ENCODE peak calls at places on chromosomes 16 and 17, in six cellular contexts. J, B, E, K, O and F are unnamed samples.
A peak's percentile ranks its signal among the peaks of the same experiment; 100 is the strongest.

GRCh38 chr16:66954097-66954659 is 6.9 kb upstream of the CES3 start:
- DNase-seq in J (peak; percentile 80), B (peak; percentile 81), E (peak; percentile 81), K (peak; percentile 75), O (peak; percentile 81), F (peak; percentile 55)

GRCh38 chr16:83713597-83713996 is 94.2 kb upstream of the HSBP1 start:
- DNase-seq in J (no peak), B (no peak), E (peak; percentile 18), K (no peak), O (no peak), F (no peak)

GRCh38 chr16:67326472-67327309 is at the start of the genes KCTD19 and LRRC36:
- DNase-seq in J (peak; percentile 49), B (peak; percentile 27), E (peak; percentile 80), K (peak; percentile 24), O (no peak), F (no peak)

GRCh38 chr17:50764860-50765259 is 2.5 kb downstream of the ANKRD40CL start:
- DNase-seq in J (no peak), B (no peak), E (no peak), K (no peak), O (no peak), F (no peak)

GRCh38 chr17:55705847-55706246 is 16.8 kb downstream of the TMEM100 start:
- DNase-seq in J (no peak), B (no peak), E (peak; percentile 48), K (no peak), O (no peak), F (no peak)

GRCh38 chr17:80889231-80889896 is 102.3 kb upstream of the CHMP6 start:
- DNase-seq in J (no peak), B (no peak), E (no peak), K (no peak), O (no peak), F (no peak)

GRCh38 chr16:72367841-72368240 is 195.9 kb upstream of the PMFBP1 start:
- DNase-seq in J (no peak), B (no peak), E (no peak), K (peak; percentile 56), O (no peak), F (peak; percentile 26)

GRCh38 chr16:68275611-68276191 is 11.4 kb downstream of the SLC7A6 start:
- DNase-seq in J (no peak), B (no peak), E (no peak), K (no peak), O (no peak), F (no peak)

GRCh38 chr17:73536700-73537680 is 107.3 kb downstream of the SDK2 start:
- DNase-seq in J (no peak), B (no peak), E (no peak), K (no peak), O (no peak), F (no peak)

GRCh38 chr16:75621170-75621477 is 2.0 kb downstream of the ADAT1 start:
- DNase-seq in J (no peak), B (peak; percentile 60), E (peak; percentile 44), K (peak; percentile 47), O (no peak), F (no peak)

GRCh38 chr16:75262104-75262799 is 10.8 kb upstream of the BCAR1 start:
- DNase-seq in J (peak; percentile 55), B (peak; percentile 65), E (no peak), K (peak; percentile 62), O (no peak), F (no peak)

GRCh38 chr16:19883296-19883951 is 1.2 kb downstream of the GPRC5B start:
- DNase-seq in J (peak; percentile 36), B (peak; percentile 70), E (no peak), K (no peak), O (no peak), F (no peak)

GRCh38 chr16:54326266-54326662 is 39.7 kb upstream of the IRX3 start:
- DNase-seq in J (no peak), B (peak; percentile 23), E (no peak), K (peak; percentile 69), O (no peak), F (no peak)

GRCh38 chr17:31269597-31269996 is 27.4 kb downstream of the OMG start:
- DNase-seq in J (no peak), B (peak; percentile 97), E (peak; percentile 53), K (peak; percentile 99), O (peak; percentile 70), F (peak; percentile 99)

GRCh38 chr17:29682054-29682453 is 59.3 kb upstream of the CORO6 start:
- DNase-seq in J (no peak), B (no peak), E (no peak), K (no peak), O (no peak), F (no peak)

GRCh38 chr16:77214411-77215138 is 15.4 kb downstream of the SYCE1L start:
- DNase-seq in J (no peak), B (no peak), E (no peak), K (peak; percentile 8), O (no peak), F (no peak)

GRCh38 chr17:1769826-1770477 is 8.1 kb downstream of the SERPINF1 start:
- DNase-seq in J (no peak), B (no peak), E (peak; percentile 78), K (no peak), O (peak; percentile 62), F (no peak)

DNA sequence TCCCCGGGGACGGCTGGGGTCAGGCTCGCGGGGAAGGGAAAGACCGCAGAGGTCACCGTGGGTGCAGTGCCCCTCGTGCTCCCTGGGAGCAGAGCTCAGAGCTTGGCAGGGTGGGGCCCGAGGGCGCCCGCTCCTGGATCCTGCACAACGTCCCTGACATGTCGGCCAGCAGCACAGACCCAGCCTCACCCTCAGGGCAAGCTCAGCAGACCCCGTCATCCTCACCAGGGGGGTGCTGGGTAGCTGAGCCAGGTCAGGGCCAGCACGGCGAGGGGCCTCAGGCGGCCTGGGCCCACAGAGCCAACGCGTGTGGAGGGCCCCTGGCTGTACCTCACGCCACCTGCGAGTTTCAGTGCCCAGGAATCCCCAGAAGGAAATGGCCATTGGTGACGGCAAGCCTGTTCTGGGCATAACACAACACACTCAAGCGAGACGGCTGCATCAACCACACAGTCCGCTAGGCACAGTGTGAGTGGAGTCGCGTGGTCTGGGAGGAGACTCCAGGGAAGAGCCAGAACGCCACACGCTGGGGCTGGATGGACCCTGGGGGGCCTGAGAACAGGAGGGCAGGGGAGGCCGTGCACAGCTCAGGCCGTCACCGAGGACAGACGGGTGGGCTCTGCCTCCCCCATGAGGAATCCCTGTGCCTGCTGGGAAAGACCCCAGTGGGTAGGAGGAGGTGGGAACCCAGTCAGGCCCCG is 60.3 kb downstream of the ZNF778 start:
- DNase-seq in J (no peak), B (no peak), E (no peak), K (no peak), O (no peak), F (no peak)
- H3K4me3 ChIP-seq in J (no peak overlapping the region), B (no peak overlapping the region), E (no peak overlapping the region), K (no peak overlapping the region), O (no peak overlapping the region), F (no peak overlapping the region)

GRCh38 chr17:60311936-60312335 is 80.0 kb downstream of the USP32 start:
- DNase-seq in J (no peak), B (peak; percentile 80), E (no peak), K (peak; percentile 80), O (no peak), F (no peak)

GRCh38 chr17:60318830-60319229 is 73.1 kb downstream of the USP32 start:
- DNase-seq in J (no peak), B (no peak), E (no peak), K (no peak), O (no peak), F (no peak)

GRCh38 chr17:60311186-60311585 is 80.7 kb downstream of the USP32 start:
- DNase-seq in J (no peak), B (no peak), E (no peak), K (peak; percentile 19), O (no peak), F (no peak)

GRCh38 chr17:60314423-60314822 is 77.5 kb downstream of the USP32 start:
- DNase-seq in J (no peak), B (no peak), E (no peak), K (no peak), O (no peak), F (no peak)

DNA sequence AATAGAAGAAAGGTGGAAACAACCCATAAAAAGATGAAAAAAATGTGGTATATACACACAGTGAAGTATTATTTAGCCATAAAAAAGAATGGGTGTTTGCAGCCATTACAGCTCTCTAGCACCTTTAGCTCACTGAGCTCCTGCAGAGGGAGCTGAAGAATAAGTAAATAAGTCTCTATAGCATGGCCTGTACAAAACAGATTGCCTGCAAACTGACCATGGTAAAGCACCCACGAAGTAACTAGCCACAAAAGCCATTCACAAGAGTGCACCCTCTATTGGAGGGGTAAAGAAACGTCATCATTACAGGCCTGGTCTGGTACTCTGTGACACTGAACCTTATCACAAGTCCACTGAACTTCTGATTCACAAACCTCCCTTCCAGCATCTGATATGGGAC is 76.3 kb downstream of the USP32 start:
- DNase-seq in J (no peak), B (no peak), E (peak; percentile 35), K (peak; percentile 10), O (no peak), F (no peak)
- TF ChIP-seq CTCF in J (peak; percentile 6), B (peak; percentile 9), E (peak; percentile 25), K (no peak), O (no peak), F (peak; percentile 6)

GRCh38 chr16:10297341-10298006 is 88.4 kb upstream of the ATF7IP2 start:
- DNase-seq in J (no peak), B (no peak), E (no peak), K (no peak), O (no peak), F (no peak)
- H3K4me3 ChIP-seq in J (no peak overlapping the region), B (no peak overlapping the region), E (no peak overlapping the region), K (no peak overlapping the region), O (no peak overlapping the region), F (no peak overlapping the region)

GRCh38 chr17:68792042-68792685 is 163.0 kb downstream of the ABCA8 start:
- DNase-seq in J (no peak), B (peak; percentile 92), E (no peak), K (peak; percentile 84), O (no peak), F (no peak)

GRCh38 chr17:68790931-68791330 is 164.3 kb downstream of the ABCA8 start:
- DNase-seq in J (no peak), B (peak; percentile 53), E (no peak), K (peak; percentile 67), O (no peak), F (no peak)

GRCh38 chr17:68792873-68793272 is 162.3 kb downstream of the ABCA8 start:
- DNase-seq in J (no peak), B (no peak), E (no peak), K (no peak), O (no peak), F (no peak)

GRCh38 chr17:68790481-68790880 is 164.7 kb downstream of the ABCA8 start:
- DNase-seq in J (no peak), B (peak; percentile 29), E (no peak), K (peak; percentile 64), O (no peak), F (no peak)

DNA sequence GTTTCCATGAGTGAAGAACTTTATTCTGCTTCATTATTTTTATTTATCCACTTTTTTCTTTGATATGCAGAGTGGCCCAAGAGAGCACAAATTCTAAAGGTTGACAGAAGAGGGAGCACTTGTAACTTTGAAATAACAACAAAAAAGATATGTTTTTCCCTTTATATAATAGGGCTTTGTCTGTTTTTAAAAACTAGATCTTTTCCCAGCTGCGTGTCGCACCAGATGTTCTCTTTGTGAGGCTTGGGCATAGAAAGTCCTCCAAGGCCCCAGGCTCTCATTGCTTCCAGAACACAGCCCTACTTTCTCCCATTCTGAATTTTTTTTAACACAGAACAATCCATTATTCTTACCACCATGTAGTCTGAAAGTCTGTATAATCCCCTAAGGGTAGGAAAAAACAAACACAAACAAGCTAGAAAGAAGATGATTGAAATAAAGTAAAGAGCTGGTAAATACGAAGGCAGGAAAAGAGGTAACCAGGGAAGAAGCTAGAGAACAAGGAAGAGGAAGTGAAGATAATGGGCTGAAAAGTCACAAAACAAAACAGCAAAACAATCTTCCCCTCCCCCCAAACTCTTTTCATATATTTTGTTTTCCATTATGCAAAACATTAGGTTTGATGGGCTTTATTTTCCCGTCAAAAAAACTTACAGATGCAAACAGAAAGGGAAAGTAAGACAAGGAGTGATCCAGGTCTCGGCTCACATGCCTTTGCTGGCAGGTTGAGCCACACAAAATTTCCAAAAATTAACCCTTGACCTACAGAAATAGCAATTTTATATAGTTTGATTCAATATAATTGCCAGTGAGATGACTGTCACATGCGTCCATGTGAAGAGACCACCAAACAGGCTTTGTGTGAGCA is 160.3 kb downstream of the ABCA8 start:
- DNase-seq in J (no peak), B (peak; percentile 79), E (no peak), K (peak; percentile 75), O (no peak), F (peak; percentile 46)
- TF ChIP-seq CTCF in J (peak; percentile 65), B (peak; percentile 48), E (peak; percentile 15), K (peak; percentile 49), O (peak; percentile 62), F (peak; percentile 36)